ENCODE peak calls at places on chromosomes 16 and 17, in four cellular contexts. Y, I, S and J are unnamed samples.
A peak's percentile ranks its signal among the peaks of the same experiment; 100 is the strongest.

GRCh38 chr17:17151055-17151454 is 55.1 kb downstream of the PLD6 start:
- DNase-seq in I (peak; percentile 88), Y (no peak), S (no peak), J (no peak)

GRCh38 chr16:1150511-1150982 is 2.4 kb upstream of the CACNA1H start:
- DNase-seq in Y (no peak), I (peak; percentile 52), S (no peak), J (no peak)

GRCh38 chr16:79618041-79618711 is 17.6 kb upstream of the MAF start:
- DNase-seq in Y (no peak), S (no peak), I (no peak), J (no peak)

GRCh38 chr17:29212681-29213121 is 32.5 kb upstream of the MYO18A start:
- DNase-seq in I (peak; percentile 61), Y (no peak), S (no peak), J (no peak)

GRCh38 chr17:50322271-50322670 is 23.7 kb upstream of the XYLT2 start:
- DNase-seq in Y (no peak), I (no peak), S (no peak), J (no peak)

GRCh38 chr16:49373504-49373903 is at the start of gene C16orf78:
- DNase-seq in Y (no peak), S (no peak), I (no peak), J (no peak)

GRCh38 chr17:13362341-13363122 is 239.2 kb downstream of the HS3ST3A1 start:
- DNase-seq in I (peak; percentile 96), S (no peak), Y (no peak), J (no peak)

GRCh38 chr17:39782481-39782880 is 44.7 kb downstream of the GRB7 start:
- DNase-seq in Y (peak; percentile 28), I (no peak), S (no peak), J (no peak)

GRCh38 chr16:67482260-67482924 is 955 bp downstream of the AGRP start:
- DNase-seq in I (no peak), Y (no peak), S (no peak), J (no peak)

GRCh38 chr17:21039839-21040575 is 2.8 kb downstream of the USP22 start:
- DNase-seq in S (peak; percentile 32), Y (peak; percentile 25), I (peak; percentile 61), J (no peak)

GRCh38 chr17:68403122-68403521 is 54.2 kb downstream of the WIPI1 start:
- DNase-seq in S (no peak), I (no peak), Y (no peak), J (no peak)

GRCh38 chr16:52621651-52622050 is 74.7 kb upstream of the TOX3 start:
- DNase-seq in I (no peak), S (no peak), Y (no peak), J (no peak)

GRCh38 chr17:19354123-19354522 is 8.4 kb downstream of the B9D1 start:
- DNase-seq in S (no peak), Y (no peak), I (peak; percentile 92), J (no peak)

GRCh38 chr17:37774508-37774907 is 29.6 kb upstream of the HNF1B start:
- DNase-seq in Y (no peak), I (no peak), S (no peak), J (no peak)

GRCh38 chr16:68486671-68487495 is 38.6 kb upstream of the SMPD3 start:
- DNase-seq in I (no peak), S (no peak), Y (peak; percentile 19), J (no peak)

GRCh38 chr16:66265556-66266133 is 100.8 kb upstream of the CDH5 start:
- DNase-seq in Y (no peak), I (no peak), S (no peak), J (no peak)

GRCh38 chr16:72271841-72272240 is 99.9 kb upstream of the PMFBP1 start:
- DNase-seq in Y (no peak), S (no peak), I (no peak), J (no peak)

GRCh38 chr16:79601092-79601977 is 798 bp upstream of the MAF start:
- DNase-seq in I (no peak), Y (peak; percentile 47), S (no peak), J (no peak)

GRCh38 chr17:8954339-8954738 is 11.2 kb downstream of the PIK3R5 start:
- DNase-seq in S (no peak), Y (peak; percentile 78), I (no peak), J (no peak)

GRCh38 chr17:41967141-41967920 is 736 bp downstream of the CNP start:
- DNase-seq in I (peak; percentile 17), Y (peak; percentile 42), S (no peak), J (no peak)

GRCh38 chr16:27154573-27155521 is 48.5 kb upstream of the KDM8 start:
- DNase-seq in S (no peak), Y (peak; percentile 44), I (peak; percentile 39), J (no peak)

GRCh38 chr17:55405600-55405999 is 16.0 kb downstream of the MMD start:
- DNase-seq in Y (no peak), S (no peak), I (no peak), J (no peak)

GRCh38 chr16:68230176-68230571 is 5.8 kb downstream of the ESRP2 start:
- DNase-seq in Y (no peak), I (no peak), S (no peak), J (no peak)

GRCh38 chr17:41907185-41907556 is 11.6 kb downstream of the ACLY start:
- DNase-seq in S (no peak), I (peak; percentile 91), Y (peak; percentile 14), J (no peak)

GRCh38 chr16:24428751-24429150 is 110.6 kb upstream of the RBBP6 start:
- DNase-seq in I (no peak), Y (no peak), S (no peak), J (no peak)

GRCh38 chr16:27813591-27813990 is 249.9 kb downstream of the GSG1L start:
- DNase-seq in S (no peak), Y (no peak), I (no peak), J (no peak)

GRCh38 chr17:18237461-18237860 is 12.0 kb downstream of the LLGL1 start:
- DNase-seq in Y (no peak), I (no peak), S (no peak), J (no peak)

GRCh38 chr16:20331635-20332034 is 4.3 kb upstream of the GP2 start:
- DNase-seq in Y (peak; percentile 90), I (no peak), S (no peak), J (no peak)

GRCh38 chr16:89096768-89097527 is 3.3 kb downstream of the ACSF3 start:
- DNase-seq in I (no peak), Y (no peak), S (no peak), J (no peak)

GRCh38 chr17:2933606-2934005 is 129.8 kb downstream of the OR1D5 start:
- DNase-seq in Y (no peak), S (no peak), I (no peak), J (no peak)

GRCh38 chr17:70521821-70522256 is 352.5 kb downstream of the KCNJ2 start:
- DNase-seq in S (peak; percentile 38), Y (peak; percentile 65), I (peak; percentile 7), J (no peak)

GRCh38 chr17:78889525-78889924 is 13.5 kb downstream of the CEP295NL start:
- DNase-seq in I (no peak), Y (no peak), S (no peak), J (no peak)

GRCh38 chr16:75208861-75209505 is 2.0 kb upstream of the CTRB2 start:
- DNase-seq in S (no peak), Y (peak; percentile 54), I (no peak), J (no peak)

GRCh38 chr17:77042688-77043330 is 98.0 kb upstream of the SEC14L1 start:
- DNase-seq in I (no peak), Y (no peak), S (no peak), J (no peak)

GRCh38 chr17:75365931-75366275 is 39.6 kb downstream of the GRB2 start:
- DNase-seq in Y (no peak), I (no peak), S (peak; percentile 56), J (no peak)

GRCh38 chr17:75365009-75365930 is 40.2 kb downstream of the GRB2 start:
- DNase-seq in Y (no peak), I (no peak), S (no peak), J (no peak)

GRCh38 chr17:75361996-75362395 is 43.5 kb downstream of the GRB2 start:
- DNase-seq in Y (no peak), I (no peak), S (no peak), J (no peak)

GRCh38 chr17:75366432-75366831 is 39.0 kb downstream of the GRB2 start:
- DNase-seq in S (no peak), Y (peak; percentile 49), I (no peak), J (no peak)

GRCh38 chr17:75364078-75364477 is 41.4 kb downstream of the GRB2 start:
- DNase-seq in I (peak; percentile 81), Y (no peak), S (no peak), J (no peak)
- H3K4me3 ChIP-seq in I (no peak overlapping the region), Y (no peak overlapping the region), S (no peak overlapping the region), J (no peak overlapping the region)

GRCh38 chr17:75610103-75610984 is 22.7 kb downstream of the MYO15B start:
- DNase-seq in I (no peak), Y (no peak), S (no peak), J (no peak)
- H3K4me3 ChIP-seq in I (no peak overlapping the region), Y (no peak overlapping the region), S (no peak overlapping the region), J (no peak overlapping the region)

DNA sequence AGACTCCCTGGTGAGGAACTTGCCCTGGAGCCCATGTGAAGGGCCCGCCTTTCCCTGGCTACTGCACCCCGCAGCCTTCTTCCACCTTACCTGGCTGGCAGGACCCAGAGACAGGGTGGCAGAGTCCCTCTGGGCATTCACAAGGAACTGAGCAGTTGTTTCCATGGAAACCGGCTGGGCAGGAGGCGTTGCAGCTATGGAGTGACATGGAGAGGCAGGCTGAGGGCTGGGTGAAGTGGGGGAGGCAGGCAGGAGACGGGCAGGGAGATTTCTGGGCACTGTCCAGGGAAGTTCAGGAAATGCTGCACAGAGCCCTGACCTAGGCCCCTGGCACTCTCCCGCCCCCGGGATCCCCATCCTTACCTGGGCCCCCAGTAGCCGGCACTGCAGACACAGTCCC is 6.0 kb downstream of the SCARF1 start:
- DNase-seq in I (no peak), Y (peak; percentile 64), S (no peak), J (no peak)
- H3K4me3 ChIP-seq in I (no peak overlapping the region), Y (no peak overlapping the region), S (no peak overlapping the region), J (no peak overlapping the region)

GRCh38 chr17:62062936-62063335 is 2.1 kb downstream of the MED13 start:
- DNase-seq in I (no peak), Y (no peak), S (no peak), J (no peak)
- H3K4me3 ChIP-seq in I (peak overlapping the region; percentile 27), Y (peak overlapping the region; percentile 1), S (no peak overlapping the region), J (peak overlapping the region; percentile 98)

DNA sequence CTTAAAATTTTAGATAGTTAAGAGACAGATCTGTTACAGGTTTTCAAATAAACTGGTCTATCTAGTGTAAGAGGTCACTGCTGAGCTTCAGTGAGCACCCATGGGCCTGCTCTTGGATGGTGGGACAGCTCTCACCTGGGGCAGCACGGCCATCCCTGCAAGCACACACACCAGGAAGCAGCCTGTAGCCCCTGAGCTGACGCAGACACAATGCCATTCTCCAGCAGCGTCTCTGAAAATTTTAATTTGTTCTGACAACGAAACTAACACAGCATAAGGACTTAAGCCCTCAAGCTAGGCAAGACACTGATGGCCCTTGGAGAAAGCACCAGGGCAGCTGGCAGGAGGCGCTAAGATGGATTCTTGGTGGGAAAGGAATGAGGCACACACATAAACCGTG is 2.7 kb upstream of the LIMD2 start:
- DNase-seq in S (no peak), Y (no peak), I (no peak), J (no peak)
- H3K4me3 ChIP-seq in S (no peak overlapping the region), Y (no peak overlapping the region), I (no peak overlapping the region), J (no peak overlapping the region)